ENCODE peak calls at places on chromosomes 3 and 15, in seven cellular contexts. S, X, L, T, Y, B and W are unnamed samples.

GRCh38 chr3:116087431-116087830 is 357.9 kb downstream of the LSAMP start:
- DNase-seq in S (no peak), X (no peak), L (no peak), T (no peak), Y (no peak), B (no peak), W (no peak)

GRCh38 chr15:25182736-25183445 is 228.1 kb downstream of the SNRPN start:
- DNase-seq in S (no peak), X (no peak), L (peak), T (no peak), Y (no peak), B (no peak), W (no peak)

GRCh38 chr3:195803309-195803908 is 8.3 kb downstream of the MUC4 start:
- DNase-seq in S (no peak), X (no peak), L (no peak), T (no peak), Y (no peak), B (no peak), W (no peak)

GRCh38 chr15:91849749-91850161 is 3.8 kb upstream of the SLCO3A1 start:
- DNase-seq in S (no peak), X (peak), L (no peak), T (no peak), Y (no peak), B (peak), W (no peak)

GRCh38 chr15:65414841-65415621 is 7.7 kb downstream of the IGDCC4 start:
- DNase-seq in S (peak), X (no peak), L (no peak), T (peak), Y (no peak), B (peak), W (no peak)

GRCh38 chr15:22949074-22949547 is 31.1 kb downstream of the CYFIP1 start:
- DNase-seq in S (peak), X (no peak), L (no peak), T (no peak), Y (no peak), B (no peak), W (peak)

GRCh38 chr15:49984436-49984835 is 134.6 kb downstream of the ATP8B4 start:
- DNase-seq in S (no peak), X (no peak), L (no peak), T (no peak), Y (no peak), B (no peak), W (no peak)

GRCh38 chr15:26260517-26261133 is 397.5 kb upstream of the ATP10A start:
- DNase-seq in S (no peak), X (no peak), L (no peak), T (peak), Y (no peak), B (no peak), W (no peak)

GRCh38 chr3:13484861-13485590 is 4.9 kb downstream of the HDAC11 start:
- DNase-seq in S (no peak), X (peak), L (peak), T (peak), Y (peak), B (no peak), W (no peak)